ENCODE peak calls at places on chromosome 19, in eight cellular contexts. H is body of pancreas, Y is cardiac muscle cell, F is ascending aorta, K is heart left ventricle, B is PC-9, Q is pancreas, X is keratinocyte. S is an unnamed sample. For H3K36me3, the result is how much of the 10 kb centered on the place peaks cover.

GRCh38 chr19:51471527-51471926 is 6.8 kb upstream of the CEACAM18 start:
- DNase-seq in H (no peak), Y (no peak), F (no peak), K (no peak), B (no peak), Q (no peak), X (no peak), S (no peak)

GRCh38 chr19:38617764-38618589 is at the start of gene MAP4K1:
- DNase-seq in H (peak), Y (no peak), F (peak), K (peak), B (no peak), Q (peak), X (no peak), S (peak)

GRCh38 chr19:14775855-14776254 is 2.5 kb downstream of the ADGRE2 start:
- DNase-seq in H (no peak), Y (no peak), F (no peak), K (peak), B (no peak), Q (no peak), X (no peak), S (no peak)

GRCh38 chr19:54209058-54209747 is 8.5 kb downstream of the RPS9 start:
- DNase-seq in H (peak), Y (no peak), F (no peak), K (no peak), B (peak), Q (peak), X (no peak), S (no peak)

GRCh38 chr19:44643605-44644390 is at the start of gene PVR:
- DNase-seq in H (peak), Y (peak), F (peak), K (peak), B (peak), Q (peak), X (peak), S (peak)

GRCh38 chr19:55209430-55210119 is at the start of gene PTPRH:
- DNase-seq in H (peak), Y (no peak), F (no peak), K (no peak), B (peak), Q (peak), X (no peak), S (no peak)

GRCh38 chr19:34962945-34963530 is 991 bp downstream of the ZNF792 start:
- DNase-seq in H (no peak), Y (no peak), F (no peak), K (no peak), B (no peak), Q (no peak), X (no peak), S (no peak)

GRCh38 chr19:41844601-41845000 is at the start of gene LYPD4:
- DNase-seq in H (no peak), Y (no peak), F (no peak), K (no peak), B (no peak), Q (no peak), X (no peak), S (no peak)

GRCh38 chr19:45019187-45019586 is 17.9 kb downstream of the RELB start:
- DNase-seq in H (no peak), Y (no peak), F (no peak), K (no peak), B (no peak), Q (no peak), X (no peak), S (no peak)

GRCh38 chr19:15508035-15508710 is at the start of gene CYP4F22:
- DNase-seq in H (no peak), Y (no peak), F (no peak), K (no peak), B (no peak), Q (no peak), X (no peak), S (no peak)

GRCh38 chr19:29881386-29881785 is 60.7 kb upstream of the URI1 start:
- DNase-seq in H (no peak), Y (no peak), F (no peak), K (no peak), B (no peak), Q (no peak), X (no peak), S (no peak)

GRCh38 chr19:10043286-10043927 is 30.1 kb downstream of the RDH8 start:
- DNase-seq in H (no peak), Y (peak), F (no peak), K (no peak), B (no peak), Q (no peak), X (no peak), S (no peak)

GRCh38 chr19:6800991-6801396 is 28.5 kb downstream of the VAV1 start:
- DNase-seq in H (no peak), Y (no peak), F (no peak), K (no peak), B (peak), Q (no peak), X (peak), S (no peak)

GRCh38 chr19:47227347-47228167 is 3.4 kb downstream of the BBC3 start:
- DNase-seq in H (peak), Y (peak), F (peak), K (peak), B (peak), Q (peak), X (no peak), S (peak)

GRCh38 chr19:5864725-5865486 is 5.4 kb downstream of the FUT5 start:
- DNase-seq in H (no peak), Y (no peak), F (no peak), K (no peak), B (no peak), Q (no peak), X (no peak), S (no peak)

GRCh38 chr19:46944918-46945628 is 74.6 kb upstream of the NPAS1 start:
- DNase-seq in H (peak), Y (peak), F (peak), K (peak), B (no peak), Q (peak), X (no peak), S (peak)

GRCh38 chr19:46718157-46718933 is 1.4 kb upstream of the PRKD2 start:
- DNase-seq in H (peak), Y (no peak), F (no peak), K (peak), B (no peak), Q (peak), X (no peak), S (no peak)

GRCh38 chr19:511101-511841 is 4.0 kb downstream of the TPGS1 start:
- DNase-seq in H (no peak), Y (no peak), F (no peak), K (peak), B (no peak), Q (no peak), X (peak), S (no peak)

GRCh38 chr19:29524201-29524911 is 1.4 kb upstream of the VSTM2B start:
- DNase-seq in H (no peak), Y (no peak), F (no peak), K (no peak), B (no peak), Q (no peak), X (no peak), S (no peak)

GRCh38 chr19:329876-330275 is 14.7 kb downstream of the MIER2 start:
- DNase-seq in H (no peak), Y (no peak), F (peak), K (peak), B (no peak), Q (no peak), X (no peak), S (no peak)

GRCh38 chr19:42028304-42029216 is 34.5 kb upstream of the ATP1A3 start:
- DNase-seq in H (no peak), Y (no peak), F (no peak), K (no peak), B (no peak), Q (no peak), X (no peak), S (no peak)

GRCh38 chr19:46428278-46429141 is at the start of gene PNMA8C:
- DNase-seq in H (peak), Y (peak), F (peak), K (peak), B (peak), Q (peak), X (no peak), S (peak)

GRCh38 chr19:58571575-58571947 is 1.6 kb downstream of the MZF1 start:
- DNase-seq in H (no peak), Y (no peak), F (no peak), K (peak), B (no peak), Q (peak), X (no peak), S (peak)

GRCh38 chr19:30864460-30865215 is 484.6 kb downstream of the TSHZ3 start:
- DNase-seq in H (no peak), Y (no peak), F (peak), K (no peak), B (no peak), Q (no peak), X (no peak), S (peak)

GRCh38 chr19:48739400-48739825 is 997 bp downstream of the RASIP1 start:
- DNase-seq in H (no peak), Y (no peak), F (no peak), K (no peak), B (no peak), Q (no peak), X (no peak), S (no peak)

GRCh38 chr19:36051637-36052036 is 2.4 kb downstream of the THAP8 start:
- DNase-seq in H (no peak), Y (no peak), F (no peak), K (no peak), B (no peak), Q (no peak), X (no peak), S (no peak)

GRCh38 chr19:46787331-46788100 is 878 bp downstream of the SLC1A5 start:
- DNase-seq in H (peak), Y (peak), F (peak), K (peak), B (peak), Q (peak), X (no peak), S (peak)

GRCh38 chr19:46303702-46304397 is 7.0 kb downstream of the HIF3A start:
- DNase-seq in H (peak), Y (peak), F (no peak), K (peak), B (peak), Q (peak), X (peak), S (peak)

GRCh38 chr19:54203151-54203611 is 2.5 kb downstream of the RPS9 start:
- DNase-seq in H (peak), Y (no peak), F (no peak), K (no peak), B (no peak), Q (peak), X (no peak), S (no peak)

GRCh38 chr19:49853852-49854849 is 3.2 kb downstream of the PTOV1 start:
- DNase-seq in H (no peak), Y (no peak), F (no peak), K (no peak), B (no peak), Q (peak), X (no peak), S (no peak)
- H3K4me3 ChIP-seq in H (no peak), Y (no peak), F (no peak), K (no peak), B (no peak), Q (no peak), X (no peak), S (no peak)

GRCh38 chr19:2449019-2449418 is 7.7 kb downstream of the LMNB2 start:
- DNase-seq in H (no peak), Y (no peak), F (no peak), K (no peak), B (no peak), Q (no peak), X (no peak), S (no peak)

GRCh38 chr19:2451138-2451537 is 5.6 kb downstream of the LMNB2 start:
- DNase-seq in H (no peak), Y (no peak), F (no peak), K (no peak), B (no peak), Q (no peak), X (no peak), S (no peak)

GRCh38 chr19:2454199-2454961 is 2.4 kb downstream of the LMNB2 start:
- DNase-seq in H (no peak), Y (no peak), F (no peak), K (no peak), B (no peak), Q (no peak), X (no peak), S (no peak)

GRCh38 chr19:2453431-2454025 is 3.2 kb downstream of the LMNB2 start:
- DNase-seq in H (no peak), Y (no peak), F (no peak), K (no peak), B (no peak), Q (no peak), X (no peak), S (no peak)

DNA sequence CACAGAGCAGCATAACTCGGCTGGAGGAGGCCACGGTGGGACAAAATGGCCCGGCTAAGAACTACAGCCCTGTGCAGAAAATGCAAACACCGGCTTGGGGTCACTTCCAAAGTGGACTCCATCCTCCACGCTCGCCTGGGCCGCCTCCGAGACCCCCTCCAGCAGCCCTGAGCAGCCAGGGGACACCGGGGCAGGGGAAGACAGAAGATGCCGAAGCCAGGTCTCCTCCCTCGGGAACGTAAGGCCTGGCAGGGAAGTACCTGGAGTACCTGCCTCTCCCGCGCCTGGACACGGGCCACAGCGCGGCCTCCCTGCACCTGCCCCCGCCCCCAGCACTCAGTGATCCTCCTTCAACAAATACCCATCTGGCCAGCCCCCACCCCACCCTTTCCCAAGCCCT is 5.0 kb downstream of the LMNB2 start:
- DNase-seq in H (no peak), Y (no peak), F (no peak), K (no peak), B (no peak), Q (no peak), X (no peak), S (no peak)
- TF ChIP-seq CTCF in H (no peak), Y (no peak), F (no peak), K (no peak), B (no peak), Q (no peak), X (no peak), S (no peak)

DNA sequence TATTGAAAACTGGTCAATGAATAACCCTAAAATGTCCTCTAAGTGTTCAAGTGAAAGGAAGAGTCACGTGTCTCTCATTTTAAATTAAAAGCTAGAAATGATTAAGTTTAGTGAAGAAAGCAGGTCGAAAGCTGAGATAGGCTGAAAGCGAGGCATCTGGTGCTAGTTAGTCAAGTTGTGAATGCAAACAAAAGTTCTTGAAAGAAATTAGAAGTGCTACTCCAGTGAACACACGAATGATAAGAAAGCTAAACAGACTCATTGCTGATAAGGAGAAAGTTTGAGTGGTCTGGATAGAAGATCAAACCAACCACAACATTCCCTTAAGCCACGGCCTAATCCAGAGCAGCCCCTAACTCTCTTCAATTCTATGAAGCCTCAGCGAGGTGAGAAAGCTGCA is 99.4 kb upstream of the ZNF507 start:
- DNase-seq in H (no peak), Y (no peak), F (no peak), K (no peak), B (no peak), Q (no peak), X (no peak), S (no peak)
- H3K36me3 ChIP-seq in H (under half), Y (under half), F (under half), K (under half), B (under half), Q (under half), X (under half), S (under half)

GRCh38 chr19:4374451-4375163 is 25.7 kb downstream of the SH3GL1 start:
- DNase-seq in H (peak), Y (no peak), F (peak), K (no peak), B (peak), Q (peak), X (no peak), S (peak)
- H3K4me3 ChIP-seq in H (no peak), Y (no peak), F (no peak), K (no peak), B (peak), Q (no peak), X (no peak), S (no peak)

DNA sequence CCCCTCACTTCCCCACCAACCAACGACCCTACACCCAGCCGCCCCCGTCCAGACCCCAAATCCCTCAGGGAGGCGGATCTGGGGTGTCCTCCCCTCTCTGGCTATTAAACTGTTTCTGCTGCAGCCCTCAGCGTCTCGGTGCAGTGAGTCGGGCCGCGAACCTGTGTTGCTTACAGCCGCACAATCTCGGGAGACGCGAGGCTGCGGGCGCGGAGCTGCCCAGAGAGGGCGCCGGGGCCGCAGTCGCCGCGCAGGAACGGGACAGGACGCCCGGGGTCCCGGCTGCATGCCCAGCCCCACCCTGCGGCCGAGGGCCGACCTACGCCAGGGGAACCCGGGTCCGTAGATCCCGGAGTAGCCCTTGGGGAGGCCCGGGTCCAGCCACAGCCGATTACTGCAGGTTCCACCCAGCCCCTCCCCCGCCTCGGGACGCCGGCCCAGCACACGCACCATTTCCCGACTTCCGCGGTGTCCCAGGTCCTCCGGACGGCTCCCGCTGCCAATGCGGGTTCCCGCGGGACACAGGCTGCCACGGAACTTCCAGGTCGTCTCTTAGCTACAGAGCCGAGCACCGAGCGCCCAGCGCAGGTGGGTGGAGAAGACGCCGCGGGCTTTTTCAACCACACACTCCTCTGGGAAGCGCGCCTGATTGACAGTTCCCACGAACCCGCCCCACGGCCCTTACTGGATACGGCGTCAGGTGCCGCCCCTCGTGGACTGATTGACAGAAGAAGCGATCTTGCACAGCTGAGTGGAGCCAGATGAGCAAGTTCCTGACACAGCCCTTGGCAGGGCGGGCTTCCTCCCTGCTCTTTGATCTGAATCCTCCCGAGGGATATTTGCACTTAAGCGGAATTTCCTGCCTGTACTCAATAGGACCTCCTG is at the start of gene ZNF799:
- DNase-seq in H (peak), Y (peak), F (peak), K (peak), B (peak), Q (peak), X (peak), S (peak)
- TF ChIP-seq CTCF in H (no peak), Y (peak), F (no peak), K (peak), B (no peak), Q (no peak), X (no peak), S (no peak)

GRCh38 chr19:40236366-40236765 is 9.9 kb upstream of the CCNP start:
- DNase-seq in H (no peak), Y (no peak), F (no peak), K (no peak), B (no peak), Q (no peak), X (no peak), S (no peak)
- H3K36me3 ChIP-seq in H (under half), Y (under half), F (half or more), K (under half), B (under half), Q (under half), X (under half), S (half or more)

DNA sequence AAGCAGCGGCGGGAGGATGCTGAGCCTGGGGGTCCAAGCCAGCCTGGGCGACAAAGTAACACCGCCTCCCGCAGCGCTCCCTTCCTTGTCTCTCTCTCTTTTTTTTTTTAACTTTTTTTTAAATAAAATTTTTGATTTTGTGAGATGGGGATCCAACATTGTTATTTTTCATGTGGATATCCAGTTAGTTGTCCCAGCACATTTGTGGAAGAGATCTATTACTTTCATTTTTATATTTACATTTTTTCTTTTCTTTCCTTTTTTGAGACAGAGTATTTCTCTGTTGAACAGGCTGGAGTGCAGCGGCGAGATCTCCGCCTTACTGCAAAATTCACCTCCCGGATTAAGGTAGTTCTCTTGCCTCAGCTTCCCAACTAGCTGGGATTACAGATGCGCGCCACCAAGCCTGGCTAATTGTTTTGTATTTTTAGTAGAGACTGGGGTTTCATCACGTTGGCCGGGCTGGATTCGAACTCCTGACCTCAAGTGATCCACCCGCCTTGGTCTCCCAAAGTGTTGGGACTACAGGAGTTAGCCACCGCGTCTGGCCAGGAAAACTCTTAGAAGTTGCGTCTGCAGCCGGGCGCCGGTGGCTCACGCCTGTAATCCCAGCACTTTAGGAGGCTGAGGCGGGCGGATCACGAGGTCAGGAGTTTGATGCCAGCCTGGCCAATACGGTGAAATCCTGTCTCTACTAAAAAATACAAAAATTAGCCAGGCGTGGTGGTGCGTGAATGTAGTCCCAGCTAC is 19.4 kb downstream of the ZNF816 start:
- DNase-seq in H (no peak), Y (no peak), F (no peak), K (no peak), B (no peak), Q (no peak), X (no peak), S (no peak)
- H3K4me3 ChIP-seq in H (peak), Y (peak), F (peak), K (peak), B (peak), Q (peak), X (peak), S (no peak)

GRCh38 chr19:11141937-11142527 is 13.6 kb downstream of the SPC24 start:
- DNase-seq in H (peak), Y (no peak), F (no peak), K (no peak), B (peak), Q (no peak), X (no peak), S (peak)
- TF ChIP-seq CTCF in H (no peak), Y (no peak), F (peak), K (no peak), B (peak), Q (no peak), X (no peak), S (no peak)